ENCODE peak calls at places on chromosome 1, in ten cellular contexts. J is upper lobe of right lung, S is cardiac muscle cell, D is left ventricle myocardium inferior, Z is testis, Q is lower lobe of right lung, F is IMR-90, U is aorta, O is HCT116, H is tibial nerve. L is an unnamed sample.

GRCh38 chr1:14913475-14914155 is 239.9 kb upstream of the TMEM51 start:
- DNase-seq in U (no peak), D (no peak), F (no peak), O (no peak), Z (no peak), S (no peak), Q (no peak), H (no peak), J (no peak), L (no peak)

GRCh38 chr1:234611153-234611798 is 1.3 kb upstream of the IRF2BP2 start:
- DNase-seq in Z (no peak), Q (no peak), O (peak; percentile 77), D (no peak), J (no peak), F (peak; percentile 83), S (peak; percentile 74), H (no peak), U (no peak), L (no peak)

GRCh38 chr1:16244650-16245285 is 7.8 kb upstream of the CPLANE2 start:
- DNase-seq in F (no peak), U (peak; percentile 24), O (no peak), Z (no peak), S (no peak), J (no peak), Q (no peak), H (no peak), D (no peak), L (no peak)

GRCh38 chr1:10942542-10942912 is 69.9 kb upstream of the TARDBP start:
- DNase-seq in Q (no peak), S (no peak), F (no peak), H (no peak), O (no peak), J (no peak), D (no peak), Z (no peak), U (no peak), L (no peak)

GRCh38 chr1:110829955-110830553 is 42.9 kb upstream of the CD53 start:
- DNase-seq in J (no peak), F (peak; percentile 17), O (peak; percentile 45), Q (no peak), H (no peak), U (no peak), Z (no peak), D (no peak), S (peak; percentile 48), L (no peak)

GRCh38 chr1:28516518-28516956 is 10.7 kb downstream of the RCC1 start:
- DNase-seq in U (no peak), O (no peak), F (no peak), J (no peak), H (no peak), D (no peak), Q (no peak), S (no peak), Z (no peak), L (no peak)

GRCh38 chr1:230277201-230277771 is 148.8 kb downstream of the PGBD5 start:
- DNase-seq in J (peak; percentile 36), H (no peak), Q (peak; percentile 18), Z (no peak), D (no peak), U (no peak), F (no peak), O (no peak), S (no peak), L (no peak)

GRCh38 chr1:228955691-228956090 is 220.4 kb downstream of the RHOU start:
- DNase-seq in H (no peak), Q (no peak), D (no peak), S (no peak), Z (peak; percentile 72), J (no peak), O (no peak), U (no peak), F (peak; percentile 70), L (no peak)

GRCh38 chr1:28886731-28887417 is 27.5 kb upstream of the EPB41 start:
- DNase-seq in D (peak; percentile 84), U (peak; percentile 89), F (peak; percentile 48), Q (peak; percentile 94), H (peak; percentile 43), Z (peak; percentile 89), O (peak; percentile 76), J (peak; percentile 96), S (peak; percentile 90), L (peak; percentile 86)

GRCh38 chr1:245873883-245874671 is 633.0 kb downstream of the SMYD3 start:
- DNase-seq in H (no peak), Z (no peak), U (no peak), F (peak; percentile 65), J (no peak), D (no peak), O (no peak), S (no peak), Q (no peak), L (no peak)

GRCh38 chr1:87902830-87903614 is 574.3 kb downstream of the LMO4 start:
- DNase-seq in H (no peak), Q (no peak), O (no peak), D (no peak), U (no peak), F (peak; percentile 73), S (peak; percentile 60), J (no peak), Z (no peak), L (no peak)

DNA sequence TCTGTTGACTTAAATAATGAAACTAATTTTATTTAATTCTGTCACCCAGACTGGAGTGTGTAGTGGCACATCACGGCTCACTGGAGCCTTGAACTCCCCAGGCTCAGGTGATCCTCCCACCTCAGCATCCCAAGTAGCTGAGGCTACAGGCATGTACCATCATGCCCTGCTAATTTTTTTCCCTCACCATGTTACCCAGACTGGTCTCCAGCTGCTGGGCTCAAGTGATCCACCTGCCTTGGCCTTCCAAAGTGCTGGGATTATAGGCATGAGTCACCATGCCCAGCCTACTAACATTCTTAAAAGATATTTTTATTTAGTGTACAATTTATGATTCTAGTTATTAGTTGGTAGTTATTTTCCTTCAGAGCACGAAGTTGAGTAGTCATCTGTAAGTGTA is 49.5 kb downstream of the NRDC start:
- DNase-seq in S (no peak), Q (no peak), O (no peak), U (no peak), J (no peak), D (no peak), H (no peak), F (no peak), Z (no peak), L (no peak)
- H3K36me3 ChIP-seq in S (peaks cover 25% of the 10 kb centered on the region), Q (peaks cover 86% of the 10 kb centered on the region), O (peaks cover 12% of the 10 kb centered on the region), U (peaks cover 3% of the 10 kb centered on the region), J (peaks cover 70% of the 10 kb centered on the region), D (peaks cover 71% of the 10 kb centered on the region), H (peaks cover 10% of the 10 kb centered on the region), F (peaks cover 18% of the 10 kb centered on the region), Z (no peaks in the 10 kb centered on the region), L (peaks cover 27% of the 10 kb centered on the region)

GRCh38 chr1:198929961-198930599 is 291.2 kb downstream of the PTPRC start:
- DNase-seq in O (no peak), U (no peak), D (no peak), F (peak; percentile 31), J (no peak), Z (peak; percentile 16), Q (no peak), S (no peak), H (no peak), L (no peak)
- H3K4me1 ChIP-seq in O (peaks cover 26% of the 10 kb centered on the region), U (peaks cover 3% of the 10 kb centered on the region), D (peaks cover 61% of the 10 kb centered on the region), F (peaks cover 8% of the 10 kb centered on the region), J (peaks cover 42% of the 10 kb centered on the region), Z (peaks cover 4% of the 10 kb centered on the region), Q (peaks cover 57% of the 10 kb centered on the region), S (no peaks in the 10 kb centered on the region), H (no peaks in the 10 kb centered on the region), L (peaks cover 2% of the 10 kb centered on the region)

GRCh38 chr1:205538211-205538840 is 33.9 kb downstream of the CDK18 start:
- DNase-seq in D (no peak), O (no peak), F (peak; percentile 13), Z (no peak), S (no peak), H (no peak), J (no peak), Q (peak; percentile 37), U (no peak), L (no peak)

GRCh38 chr1:205535866-205536758 is 31.6 kb downstream of the CDK18 start:
- DNase-seq in O (no peak), S (no peak), Q (no peak), J (peak; percentile 35), D (no peak), U (no peak), H (no peak), Z (no peak), F (no peak), L (no peak)

GRCh38 chr1:205537386-205538018 is 33.0 kb downstream of the CDK18 start:
- DNase-seq in O (no peak), Q (no peak), F (no peak), S (no peak), Z (no peak), J (no peak), D (no peak), H (no peak), U (no peak), L (no peak)

GRCh38 chr1:205535096-205535495 is 30.6 kb downstream of the CDK18 start:
- DNase-seq in S (no peak), Q (no peak), U (peak; percentile 35), J (peak; percentile 23), D (no peak), H (no peak), Z (no peak), F (no peak), O (no peak), L (no peak)

GRCh38 chr1:205536759-205537361 is 32.4 kb downstream of the CDK18 start:
- DNase-seq in U (peak; percentile 71), H (no peak), O (no peak), F (no peak), J (peak; percentile 67), Z (no peak), D (no peak), Q (peak; percentile 64), S (no peak), L (no peak)
- H3K27ac ChIP-seq in U (no peak overlapping the region), H (no peak overlapping the region), O (no peak overlapping the region), F (no peak overlapping the region), J (no peak overlapping the region), Z (no peak overlapping the region), D (peak overlapping the region; percentile 2), Q (no peak overlapping the region), S (no peak overlapping the region), L (no peak overlapping the region)

GRCh38 chr1:35433714-35434113 is 123.5 kb downstream of the KIAA0319L start:
- DNase-seq in J (no peak), H (no peak), F (no peak), D (no peak), S (no peak), U (no peak), O (no peak), Q (no peak), Z (no peak), L (no peak)

GRCh38 chr1:35434703-35435102 is 122.5 kb downstream of the KIAA0319L start:
- DNase-seq in J (no peak), O (no peak), Q (no peak), H (no peak), D (no peak), S (no peak), Z (no peak), F (no peak), U (no peak), L (no peak)

GRCh38 chr1:35439626-35440025 is 117.6 kb downstream of the KIAA0319L start:
- DNase-seq in H (no peak), Z (no peak), Q (no peak), U (no peak), D (no peak), J (no peak), S (no peak), F (no peak), O (no peak), L (no peak)

GRCh38 chr1:35437200-35437599 is 120.0 kb downstream of the KIAA0319L start:
- DNase-seq in D (no peak), J (no peak), U (no peak), F (no peak), Z (no peak), S (no peak), Q (no peak), O (no peak), H (no peak), L (no peak)

GRCh38 chr1:35436078-35436477 is 121.1 kb downstream of the KIAA0319L start:
- DNase-seq in O (no peak), Q (no peak), S (no peak), J (no peak), H (no peak), U (no peak), F (no peak), D (no peak), Z (no peak), L (no peak)
- H3K36me3 ChIP-seq in O (peaks cover 3% of the 10 kb centered on the region), Q (peaks cover 89% of the 10 kb centered on the region), S (peaks cover 22% of the 10 kb centered on the region), J (peaks cover 81% of the 10 kb centered on the region), H (peaks cover 8% of the 10 kb centered on the region), U (peaks cover 16% of the 10 kb centered on the region), F (peaks cover 65% of the 10 kb centered on the region), D (peaks cover 85% of the 10 kb centered on the region), Z (no peaks in the 10 kb centered on the region), L (peaks cover 6% of the 10 kb centered on the region)